ENCODE peak calls at places on chromosome 17, in six cellular contexts. One of them, this sample, is unnamed.

GRCh38 chr17:58399974-58400373 is 17.4 kb downstream of the RNF43 start:
- DNase-seq in stimulated activated naive CD8-positive, alpha-beta T cell treated with anti-CD3 and anti-CD28 coated beads, Interleukin-15, Interleukin-2, amounts not matched to agents 100 U/mL and 50 U/mL, for 24 hours: no peak
- DNase-seq in activated CD8-positive, alpha-beta memory T cell treated with anti-CD3 and anti-CD28 coated beads, Interleukin-2, amount 50 U/mL, for 4 hours: no peak
- DNase-seq in stimulated activated CD4-positive, alpha-beta T cell treated with anti-CD3 and anti-CD28 coated beads, Interleukin-12 subunit alpha, Interleukin-12 subunit beta, amount 100 ng/mL, for 4 hours: no peak
- DNase-seq in left colon: no peak
- DNase-seq in COR-L47: no peak
- DNase-seq in this sample: no peak

GRCh38 chr17:57739402-57740224 is 5.5 kb downstream of the CCDC182 start:
- DNase-seq in left colon: no peak
- DNase-seq in activated CD8-positive, alpha-beta memory T cell treated with anti-CD3 and anti-CD28 coated beads, Interleukin-2, amount 50 U/mL, for 4 hours: no peak
- DNase-seq in stimulated activated naive CD8-positive, alpha-beta T cell treated with anti-CD3 and anti-CD28 coated beads, Interleukin-15, Interleukin-2, amounts not matched to agents 100 U/mL and 50 U/mL, for 24 hours: no peak
- DNase-seq in COR-L47: peak
- DNase-seq in stimulated activated CD4-positive, alpha-beta T cell treated with anti-CD3 and anti-CD28 coated beads, Interleukin-12 subunit alpha, Interleukin-12 subunit beta, amount 100 ng/mL, for 4 hours: no peak
- DNase-seq in this sample: no peak

GRCh38 chr17:37605813-37606505 is 3.3 kb downstream of the SYNRG start:
- DNase-seq in stimulated activated naive CD8-positive, alpha-beta T cell treated with anti-CD3 and anti-CD28 coated beads, Interleukin-15, Interleukin-2, amounts not matched to agents 100 U/mL and 50 U/mL, for 24 hours: peak
- DNase-seq in activated CD8-positive, alpha-beta memory T cell treated with anti-CD3 and anti-CD28 coated beads, Interleukin-2, amount 50 U/mL, for 4 hours: peak
- DNase-seq in left colon: no peak
- DNase-seq in stimulated activated CD4-positive, alpha-beta T cell treated with anti-CD3 and anti-CD28 coated beads, Interleukin-12 subunit alpha, Interleukin-12 subunit beta, amount 100 ng/mL, for 4 hours: no peak
- DNase-seq in COR-L47: no peak
- DNase-seq in this sample: no peak

GRCh38 chr17:73165616-73166404 is 1.0 kb downstream of the SSTR2 start:
- DNase-seq in activated CD8-positive, alpha-beta memory T cell treated with anti-CD3 and anti-CD28 coated beads, Interleukin-2, amount 50 U/mL, for 4 hours: no peak
- DNase-seq in left colon: no peak
- DNase-seq in stimulated activated naive CD8-positive, alpha-beta T cell treated with anti-CD3 and anti-CD28 coated beads, Interleukin-15, Interleukin-2, amounts not matched to agents 100 U/mL and 50 U/mL, for 24 hours: no peak
- DNase-seq in COR-L47: no peak
- DNase-seq in stimulated activated CD4-positive, alpha-beta T cell treated with anti-CD3 and anti-CD28 coated beads, Interleukin-12 subunit alpha, Interleukin-12 subunit beta, amount 100 ng/mL, for 4 hours: no peak
- DNase-seq in this sample: no peak

GRCh38 chr17:58335061-58335731 is 6.6 kb upstream of the TSPOAP1 start:
- DNase-seq in left colon: no peak
- DNase-seq in stimulated activated CD4-positive, alpha-beta T cell treated with anti-CD3 and anti-CD28 coated beads, Interleukin-12 subunit alpha, Interleukin-12 subunit beta, amount 100 ng/mL, for 4 hours: peak
- DNase-seq in stimulated activated naive CD8-positive, alpha-beta T cell treated with anti-CD3 and anti-CD28 coated beads, Interleukin-15, Interleukin-2, amounts not matched to agents 100 U/mL and 50 U/mL, for 24 hours: peak
- DNase-seq in COR-L47: no peak
- DNase-seq in activated CD8-positive, alpha-beta memory T cell treated with anti-CD3 and anti-CD28 coated beads, Interleukin-2, amount 50 U/mL, for 4 hours: peak
- DNase-seq in this sample: no peak

GRCh38 chr17:20992416-20992815 is 50.4 kb downstream of the USP22 start:
- DNase-seq in activated CD8-positive, alpha-beta memory T cell treated with anti-CD3 and anti-CD28 coated beads, Interleukin-2, amount 50 U/mL, for 4 hours: no peak
- DNase-seq in COR-L47: no peak
- DNase-seq in stimulated activated CD4-positive, alpha-beta T cell treated with anti-CD3 and anti-CD28 coated beads, Interleukin-12 subunit alpha, Interleukin-12 subunit beta, amount 100 ng/mL, for 4 hours: no peak
- DNase-seq in left colon: peak
- DNase-seq in stimulated activated naive CD8-positive, alpha-beta T cell treated with anti-CD3 and anti-CD28 coated beads, Interleukin-15, Interleukin-2, amounts not matched to agents 100 U/mL and 50 U/mL, for 24 hours: no peak
- DNase-seq in this sample: no peak

GRCh38 chr17:50133028-50133768 is 3.2 kb upstream of the SAMD14 start:
- DNase-seq in stimulated activated naive CD8-positive, alpha-beta T cell treated with anti-CD3 and anti-CD28 coated beads, Interleukin-15, Interleukin-2, amounts not matched to agents 100 U/mL and 50 U/mL, for 24 hours: no peak
- DNase-seq in left colon: peak
- DNase-seq in activated CD8-positive, alpha-beta memory T cell treated with anti-CD3 and anti-CD28 coated beads, Interleukin-2, amount 50 U/mL, for 4 hours: no peak
- DNase-seq in stimulated activated CD4-positive, alpha-beta T cell treated with anti-CD3 and anti-CD28 coated beads, Interleukin-12 subunit alpha, Interleukin-12 subunit beta, amount 100 ng/mL, for 4 hours: no peak
- DNase-seq in COR-L47: no peak
- DNase-seq in this sample: no peak

GRCh38 chr17:57370051-57370581 is 113.8 kb downstream of the MSI2 start:
- DNase-seq in stimulated activated CD4-positive, alpha-beta T cell treated with anti-CD3 and anti-CD28 coated beads, Interleukin-12 subunit alpha, Interleukin-12 subunit beta, amount 100 ng/mL, for 4 hours: no peak
- DNase-seq in activated CD8-positive, alpha-beta memory T cell treated with anti-CD3 and anti-CD28 coated beads, Interleukin-2, amount 50 U/mL, for 4 hours: no peak
- DNase-seq in left colon: no peak
- DNase-seq in COR-L47: no peak
- DNase-seq in stimulated activated naive CD8-positive, alpha-beta T cell treated with anti-CD3 and anti-CD28 coated beads, Interleukin-15, Interleukin-2, amounts not matched to agents 100 U/mL and 50 U/mL, for 24 hours: no peak
- DNase-seq in this sample: no peak

GRCh38 chr17:31798205-31798724 is 60.8 kb downstream of the COPRS start:
- DNase-seq in stimulated activated naive CD8-positive, alpha-beta T cell treated with anti-CD3 and anti-CD28 coated beads, Interleukin-15, Interleukin-2, amounts not matched to agents 100 U/mL and 50 U/mL, for 24 hours: no peak
- DNase-seq in COR-L47: no peak
- DNase-seq in left colon: no peak
- DNase-seq in activated CD8-positive, alpha-beta memory T cell treated with anti-CD3 and anti-CD28 coated beads, Interleukin-2, amount 50 U/mL, for 4 hours: no peak
- DNase-seq in stimulated activated CD4-positive, alpha-beta T cell treated with anti-CD3 and anti-CD28 coated beads, Interleukin-12 subunit alpha, Interleukin-12 subunit beta, amount 100 ng/mL, for 4 hours: no peak
- DNase-seq in this sample: no peak

GRCh38 chr17:51365090-51365489 is 104.7 kb downstream of the UTP18 start:
- DNase-seq in activated CD8-positive, alpha-beta memory T cell treated with anti-CD3 and anti-CD28 coated beads, Interleukin-2, amount 50 U/mL, for 4 hours: no peak
- DNase-seq in stimulated activated naive CD8-positive, alpha-beta T cell treated with anti-CD3 and anti-CD28 coated beads, Interleukin-15, Interleukin-2, amounts not matched to agents 100 U/mL and 50 U/mL, for 24 hours: peak
- DNase-seq in COR-L47: no peak
- DNase-seq in left colon: no peak
- DNase-seq in stimulated activated CD4-positive, alpha-beta T cell treated with anti-CD3 and anti-CD28 coated beads, Interleukin-12 subunit alpha, Interleukin-12 subunit beta, amount 100 ng/mL, for 4 hours: no peak
- DNase-seq in this sample: no peak

GRCh38 chr17:72724375-72724774 is 368.1 kb downstream of the SLC39A11 start:
- DNase-seq in stimulated activated CD4-positive, alpha-beta T cell treated with anti-CD3 and anti-CD28 coated beads, Interleukin-12 subunit alpha, Interleukin-12 subunit beta, amount 100 ng/mL, for 4 hours: no peak
- DNase-seq in stimulated activated naive CD8-positive, alpha-beta T cell treated with anti-CD3 and anti-CD28 coated beads, Interleukin-15, Interleukin-2, amounts not matched to agents 100 U/mL and 50 U/mL, for 24 hours: no peak
- DNase-seq in left colon: no peak
- DNase-seq in COR-L47: no peak
- DNase-seq in activated CD8-positive, alpha-beta memory T cell treated with anti-CD3 and anti-CD28 coated beads, Interleukin-2, amount 50 U/mL, for 4 hours: no peak
- DNase-seq in this sample: no peak

GRCh38 chr17:49746791-49747490 is 17.0 kb downstream of the FAM117A start:
- DNase-seq in activated CD8-positive, alpha-beta memory T cell treated with anti-CD3 and anti-CD28 coated beads, Interleukin-2, amount 50 U/mL, for 4 hours: no peak
- DNase-seq in left colon: no peak
- DNase-seq in stimulated activated naive CD8-positive, alpha-beta T cell treated with anti-CD3 and anti-CD28 coated beads, Interleukin-15, Interleukin-2, amounts not matched to agents 100 U/mL and 50 U/mL, for 24 hours: peak
- DNase-seq in stimulated activated CD4-positive, alpha-beta T cell treated with anti-CD3 and anti-CD28 coated beads, Interleukin-12 subunit alpha, Interleukin-12 subunit beta, amount 100 ng/mL, for 4 hours: no peak
- DNase-seq in COR-L47: no peak
- DNase-seq in this sample: no peak

GRCh38 chr17:79654960-79655382 is 44.1 kb upstream of the RBFOX3 start:
- DNase-seq in activated CD8-positive, alpha-beta memory T cell treated with anti-CD3 and anti-CD28 coated beads, Interleukin-2, amount 50 U/mL, for 4 hours: no peak
- DNase-seq in COR-L47: no peak
- DNase-seq in stimulated activated CD4-positive, alpha-beta T cell treated with anti-CD3 and anti-CD28 coated beads, Interleukin-12 subunit alpha, Interleukin-12 subunit beta, amount 100 ng/mL, for 4 hours: no peak
- DNase-seq in left colon: no peak
- DNase-seq in stimulated activated naive CD8-positive, alpha-beta T cell treated with anti-CD3 and anti-CD28 coated beads, Interleukin-15, Interleukin-2, amounts not matched to agents 100 U/mL and 50 U/mL, for 24 hours: no peak
- DNase-seq in this sample: no peak

GRCh38 chr17:15351925-15352324 is 10.5 kb upstream of the TEKT3 start:
- DNase-seq in left colon: no peak
- DNase-seq in stimulated activated CD4-positive, alpha-beta T cell treated with anti-CD3 and anti-CD28 coated beads, Interleukin-12 subunit alpha, Interleukin-12 subunit beta, amount 100 ng/mL, for 4 hours: no peak
- DNase-seq in stimulated activated naive CD8-positive, alpha-beta T cell treated with anti-CD3 and anti-CD28 coated beads, Interleukin-15, Interleukin-2, amounts not matched to agents 100 U/mL and 50 U/mL, for 24 hours: no peak
- DNase-seq in activated CD8-positive, alpha-beta memory T cell treated with anti-CD3 and anti-CD28 coated beads, Interleukin-2, amount 50 U/mL, for 4 hours: no peak
- DNase-seq in COR-L47: no peak
- DNase-seq in this sample: no peak

GRCh38 chr17:45222273-45222993 is 748 bp downstream of the FMNL1 start:
- DNase-seq in activated CD8-positive, alpha-beta memory T cell treated with anti-CD3 and anti-CD28 coated beads, Interleukin-2, amount 50 U/mL, for 4 hours: peak
- DNase-seq in left colon: no peak
- DNase-seq in stimulated activated CD4-positive, alpha-beta T cell treated with anti-CD3 and anti-CD28 coated beads, Interleukin-12 subunit alpha, Interleukin-12 subunit beta, amount 100 ng/mL, for 4 hours: peak
- DNase-seq in stimulated activated naive CD8-positive, alpha-beta T cell treated with anti-CD3 and anti-CD28 coated beads, Interleukin-15, Interleukin-2, amounts not matched to agents 100 U/mL and 50 U/mL, for 24 hours: peak
- DNase-seq in COR-L47: no peak
- DNase-seq in this sample: no peak

GRCh38 chr17:48153711-48154642 is 46.4 kb downstream of the SNX11 start:
- DNase-seq in COR-L47: peak
- DNase-seq in stimulated activated CD4-positive, alpha-beta T cell treated with anti-CD3 and anti-CD28 coated beads, Interleukin-12 subunit alpha, Interleukin-12 subunit beta, amount 100 ng/mL, for 4 hours: no peak
- DNase-seq in activated CD8-positive, alpha-beta memory T cell treated with anti-CD3 and anti-CD28 coated beads, Interleukin-2, amount 50 U/mL, for 4 hours: no peak
- DNase-seq in left colon: peak
- DNase-seq in stimulated activated naive CD8-positive, alpha-beta T cell treated with anti-CD3 and anti-CD28 coated beads, Interleukin-15, Interleukin-2, amounts not matched to agents 100 U/mL and 50 U/mL, for 24 hours: peak
- DNase-seq in this sample: peak

GRCh38 chr17:40319651-40320550 is 10.9 kb downstream of the RARA start:
- DNase-seq in stimulated activated CD4-positive, alpha-beta T cell treated with anti-CD3 and anti-CD28 coated beads, Interleukin-12 subunit alpha, Interleukin-12 subunit beta, amount 100 ng/mL, for 4 hours: peak
- DNase-seq in COR-L47: no peak
- DNase-seq in stimulated activated naive CD8-positive, alpha-beta T cell treated with anti-CD3 and anti-CD28 coated beads, Interleukin-15, Interleukin-2, amounts not matched to agents 100 U/mL and 50 U/mL, for 24 hours: peak
- DNase-seq in left colon: peak
- DNase-seq in activated CD8-positive, alpha-beta memory T cell treated with anti-CD3 and anti-CD28 coated beads, Interleukin-2, amount 50 U/mL, for 4 hours: peak
- DNase-seq in this sample: no peak